ENCODE peak calls at places on chromosomes 6 and 20, in eight cellular contexts. F is T-helper 9 cell; G is left colon; V is stomach; L is effector memory CD8-positive, alpha-beta T cell; E is heart left ventricle; B is GM06990; O is HFF-Myc. W is an unnamed sample.

GRCh38 chr6:30327232-30327746 is 562 bp downstream of the TRIM39 start:
- DNase-seq in F (no peak), G (no peak), V (no peak), L (no peak), E (no peak), B (no peak), O (peak), W (no peak)

GRCh38 chr20:35077872-35078271 is 14.7 kb downstream of the TRPC4AP start:
- DNase-seq in F (no peak), G (no peak), V (no peak), L (no peak), E (no peak), B (no peak), O (no peak), W (no peak)

GRCh38 chr6:20840675-20841074 is 306.4 kb downstream of the CDKAL1 start:
- DNase-seq in F (no peak), G (no peak), V (no peak), L (no peak), E (no peak), B (no peak), O (no peak), W (no peak)

GRCh38 chr20:6559791-6560190 is 207.7 kb upstream of the BMP2 start:
- DNase-seq in F (no peak), G (no peak), V (no peak), L (no peak), E (no peak), B (no peak), O (no peak), W (no peak)

GRCh38 chr6:14423330-14423729 is 305.8 kb downstream of the CD83 start:
- DNase-seq in F (no peak), G (no peak), V (no peak), L (no peak), E (no peak), B (no peak), O (no peak), W (no peak)

GRCh38 chr20:23145281-23145700 is 59.2 kb upstream of the CD93 start:
- DNase-seq in F (no peak), G (no peak), V (no peak), L (no peak), E (no peak), B (no peak), O (no peak), W (no peak)

GRCh38 chr6:151822252-151823111 is 15.0 kb downstream of the ESR1 start:
- DNase-seq in F (no peak), G (no peak), V (no peak), L (no peak), E (no peak), B (peak), O (no peak), W (no peak)

GRCh38 chr6:138372711-138373463 is 4.8 kb upstream of the SMIM28 start:
- DNase-seq in F (no peak), G (no peak), V (no peak), L (no peak), E (no peak), B (no peak), O (no peak), W (no peak)

GRCh38 chr6:106547961-106548453 is 81.3 kb downstream of the RTN4IP1 start:
- DNase-seq in F (no peak), G (no peak), V (no peak), L (no peak), E (no peak), B (no peak), O (peak), W (no peak)

GRCh38 chr6:140774080-140774505 is 1358.6 kb upstream of the GJE1 start:
- DNase-seq in F (no peak), G (no peak), V (no peak), L (no peak), E (no peak), B (peak), O (peak), W (no peak)

GRCh38 chr20:4812641-4813075 is 90.9 kb downstream of the PRND start:
- DNase-seq in F (no peak), G (no peak), V (no peak), L (no peak), E (no peak), B (no peak), O (no peak), W (no peak)

GRCh38 chr20:53081916-53082863 is 110.0 kb downstream of the TSHZ2 start:
- DNase-seq in F (no peak), G (no peak), V (no peak), L (no peak), E (no peak), B (no peak), O (no peak), W (no peak)

GRCh38 chr6:83474309-83474708 is 38.0 kb upstream of the PRSS35 start:
- DNase-seq in F (no peak), G (no peak), V (no peak), L (no peak), E (no peak), B (no peak), O (peak), W (peak)

GRCh38 chr6:14458669-14459266 is 341.2 kb downstream of the CD83 start:
- DNase-seq in F (no peak), G (no peak), V (peak), L (no peak), E (no peak), B (no peak), O (peak), W (no peak)

GRCh38 chr6:165308926-165309731 is at the start of gene C6orf118:
- DNase-seq in F (no peak), G (no peak), V (no peak), L (no peak), E (no peak), B (no peak), O (no peak), W (no peak)

GRCh38 chr6:579339-579738 is 77.6 kb downstream of the HUS1B start:
- DNase-seq in F (no peak), G (no peak), V (no peak), L (no peak), E (no peak), B (no peak), O (peak), W (no peak)

GRCh38 chr6:166678426-166678825 is 51.4 kb upstream of the RPS6KA2 start:
- DNase-seq in F (no peak), G (no peak), V (peak), L (no peak), E (no peak), B (no peak), O (no peak), W (peak)

GRCh38 chr6:18117136-18117535 is 5.3 kb downstream of the NHLRC1 start:
- DNase-seq in F (no peak), G (no peak), V (no peak), L (no peak), E (no peak), B (no peak), O (no peak), W (no peak)

GRCh38 chr6:146891615-146892265 is 293.0 kb downstream of the ADGB start:
- DNase-seq in F (no peak), G (no peak), V (no peak), L (no peak), E (no peak), B (no peak), O (no peak), W (no peak)

GRCh38 chr6:77015350-77015749 is 447.9 kb downstream of the HTR1B start:
- DNase-seq in F (no peak), G (no peak), V (no peak), L (no peak), E (no peak), B (no peak), O (no peak), W (no peak)

GRCh38 chr20:18263723-18264122 is 24.6 kb upstream of the ZNF133 start:
- DNase-seq in F (no peak), G (peak), V (peak), L (no peak), E (no peak), B (no peak), O (no peak), W (peak)

GRCh38 chr20:18738055-18738454 is 75.5 kb upstream of the SCP2D1 start:
- DNase-seq in F (no peak), G (no peak), V (no peak), L (peak), E (no peak), B (no peak), O (peak), W (peak)

GRCh38 chr6:141265748-141266647 is 866.7 kb upstream of the GJE1 start:
- DNase-seq in F (no peak), G (no peak), V (no peak), L (no peak), E (no peak), B (no peak), O (no peak), W (no peak)

GRCh38 chr6:4055420-4056041 is 23.4 kb downstream of the FAM217A start:
- DNase-seq in F (no peak), G (no peak), V (peak), L (no peak), E (no peak), B (no peak), O (peak), W (no peak)

GRCh38 chr6:170243791-170244291 is 47.0 kb downstream of the DLL1 start:
- DNase-seq in F (no peak), G (no peak), V (no peak), L (no peak), E (no peak), B (no peak), O (no peak), W (peak)

GRCh38 chr6:9412951-9413559 is 977.7 kb upstream of the SLC35B3 start:
- DNase-seq in F (no peak), G (no peak), V (peak), L (no peak), E (no peak), B (no peak), O (no peak), W (no peak)

GRCh38 chr6:101741474-101742171 is 348.1 kb downstream of the GRIK2 start:
- DNase-seq in F (no peak), G (no peak), V (peak), L (no peak), E (no peak), B (no peak), O (no peak), W (no peak)

GRCh38 chr6:53335224-53335994 is 13.3 kb downstream of the ELOVL5 start:
- DNase-seq in F (peak), G (no peak), V (peak), L (peak), E (no peak), B (peak), O (no peak), W (peak)

GRCh38 chr6:16773376-16773775 is 12.1 kb upstream of the ATXN1 start:
- DNase-seq in F (no peak), G (no peak), V (no peak), L (no peak), E (no peak), B (no peak), O (no peak), W (no peak)

GRCh38 chr6:26234421-26235239 is 130.4 kb upstream of the BTN3A2 start:
- DNase-seq in F (peak), G (peak), V (peak), L (peak), E (peak), B (peak), O (peak), W (peak)

GRCh38 chr6:141264101-141264500 is 868.6 kb upstream of the GJE1 start:
- DNase-seq in F (no peak), G (no peak), V (no peak), L (no peak), E (no peak), B (no peak), O (no peak), W (no peak)

GRCh38 chr6:163728442-163729126 is 314.1 kb downstream of the QKI start:
- DNase-seq in F (no peak), G (no peak), V (no peak), L (no peak), E (no peak), B (no peak), O (no peak), W (no peak)

GRCh38 chr6:117548797-117549301 is 53.5 kb downstream of the GOPC start:
- DNase-seq in F (no peak), G (no peak), V (no peak), L (peak), E (no peak), B (no peak), O (no peak), W (no peak)

GRCh38 chr20:54208492-54209044 is 681 bp downstream of the PFDN4 start:
- DNase-seq in F (no peak), G (no peak), V (no peak), L (no peak), E (no peak), B (no peak), O (no peak), W (no peak)